ENCODE peak calls at places on chromosomes 1 and 21, in five cellular contexts. One of them, this sample, is unnamed.

GRCh38 chr1:21318714-21319159 is 28.5 kb upstream of the ECE1 start:
- DNase-seq in K562: no peak
- DNase-seq in tibial artery: peak
- DNase-seq in mesenchymal stem cell: peak
- DNase-seq in Peyer's patch: no peak
- DNase-seq in this sample: peak

GRCh38 chr1:114458208-114458777 is 52.7 kb downstream of the TRIM33 start:
- DNase-seq in Peyer's patch: no peak
- DNase-seq in K562: no peak
- DNase-seq in mesenchymal stem cell: peak
- DNase-seq in tibial artery: no peak
- DNase-seq in this sample: peak

GRCh38 chr21:18493420-18493819 is 89.8 kb upstream of the TMPRSS15 start:
- DNase-seq in mesenchymal stem cell: peak
- DNase-seq in tibial artery: no peak
- DNase-seq in Peyer's patch: no peak
- DNase-seq in K562: no peak
- DNase-seq in this sample: peak

GRCh38 chr1:211698161-211699026 is 23.0 kb upstream of the NEK2 start:
- DNase-seq in tibial artery: peak
- DNase-seq in Peyer's patch: peak
- DNase-seq in K562: peak
- DNase-seq in mesenchymal stem cell: peak
- DNase-seq in this sample: peak

GRCh38 chr1:183273300-183273699 is 87.2 kb downstream of the LAMC2 start:
- DNase-seq in Peyer's patch: no peak
- DNase-seq in mesenchymal stem cell: peak
- DNase-seq in tibial artery: no peak
- DNase-seq in K562: no peak
- DNase-seq in this sample: peak

GRCh38 chr1:117793396-117793795 is 136.0 kb downstream of the GDAP2 start:
- DNase-seq in Peyer's patch: no peak
- DNase-seq in mesenchymal stem cell: no peak
- DNase-seq in K562: no peak
- DNase-seq in tibial artery: no peak
- DNase-seq in this sample: no peak

GRCh38 chr1:78292361-78292760 is 198.4 kb upstream of the PTGFR start:
- DNase-seq in tibial artery: no peak
- DNase-seq in mesenchymal stem cell: peak
- DNase-seq in K562: no peak
- DNase-seq in Peyer's patch: no peak
- DNase-seq in this sample: peak

GRCh38 chr1:116356673-116357072 is 16.4 kb upstream of the ATP1A1 start:
- DNase-seq in Peyer's patch: no peak
- DNase-seq in mesenchymal stem cell: peak
- DNase-seq in tibial artery: no peak
- DNase-seq in K562: no peak
- DNase-seq in this sample: peak

GRCh38 chr1:94676686-94677085 is 135.1 kb upstream of the F3 start:
- DNase-seq in mesenchymal stem cell: no peak
- DNase-seq in K562: no peak
- DNase-seq in tibial artery: no peak
- DNase-seq in Peyer's patch: peak
- DNase-seq in this sample: no peak

GRCh38 chr1:21089711-21090110 is 87.0 kb downstream of the EIF4G3 start:
- DNase-seq in K562: no peak
- DNase-seq in Peyer's patch: no peak
- DNase-seq in tibial artery: no peak
- DNase-seq in mesenchymal stem cell: no peak
- DNase-seq in this sample: no peak

GRCh38 chr1:113675299-113675698 is 84.0 kb downstream of the PHTF1 start:
- DNase-seq in K562: no peak
- DNase-seq in Peyer's patch: no peak
- DNase-seq in mesenchymal stem cell: peak
- DNase-seq in tibial artery: no peak
- DNase-seq in this sample: no peak

GRCh38 chr1:232211149-232211548 is 418.8 kb downstream of the SIPA1L2 start:
- DNase-seq in Peyer's patch: no peak
- DNase-seq in K562: peak
- DNase-seq in mesenchymal stem cell: no peak
- DNase-seq in tibial artery: no peak
- DNase-seq in this sample: no peak

GRCh38 chr1:150560576-150560975 is 11.4 kb downstream of the ADAMTSL4 start:
- DNase-seq in tibial artery: peak
- DNase-seq in Peyer's patch: no peak
- DNase-seq in mesenchymal stem cell: no peak
- DNase-seq in K562: no peak
- DNase-seq in this sample: no peak

GRCh38 chr21:46459024-46459355 is 299 bp downstream of the DIP2A start:
- DNase-seq in Peyer's patch: no peak
- DNase-seq in mesenchymal stem cell: no peak
- DNase-seq in K562: no peak
- DNase-seq in tibial artery: no peak
- DNase-seq in this sample: no peak
- H3K27ac ChIP-seq in Peyer's patch: peak
- H3K27ac ChIP-seq in mesenchymal stem cell: no peak
- H3K27ac ChIP-seq in K562: peak
- H3K27ac ChIP-seq in tibial artery: peak
- H3K27ac ChIP-seq in this sample: peak

GRCh38 chr21:25636727-25637126 is 2.3 kb upstream of the JAM2 start:
- DNase-seq in K562: no peak
- DNase-seq in Peyer's patch: no peak
- DNase-seq in tibial artery: no peak
- DNase-seq in mesenchymal stem cell: no peak
- DNase-seq in this sample: peak

GRCh38 chr21:25637846-25638245 is 1.2 kb upstream of the JAM2 start:
- DNase-seq in Peyer's patch: no peak
- DNase-seq in K562: no peak
- DNase-seq in tibial artery: no peak
- DNase-seq in mesenchymal stem cell: no peak
- DNase-seq in this sample: no peak

GRCh38 chr21:25639167-25639921 is at the start of gene JAM2:
- DNase-seq in Peyer's patch: peak
- DNase-seq in mesenchymal stem cell: peak
- DNase-seq in K562: peak
- DNase-seq in tibial artery: peak
- DNase-seq in this sample: peak

GRCh38 chr21:25639922-25640670 is 1.0 kb downstream of the JAM2 start:
- DNase-seq in mesenchymal stem cell: peak
- DNase-seq in Peyer's patch: no peak
- DNase-seq in K562: no peak
- DNase-seq in tibial artery: no peak
- DNase-seq in this sample: no peak

DNA sequence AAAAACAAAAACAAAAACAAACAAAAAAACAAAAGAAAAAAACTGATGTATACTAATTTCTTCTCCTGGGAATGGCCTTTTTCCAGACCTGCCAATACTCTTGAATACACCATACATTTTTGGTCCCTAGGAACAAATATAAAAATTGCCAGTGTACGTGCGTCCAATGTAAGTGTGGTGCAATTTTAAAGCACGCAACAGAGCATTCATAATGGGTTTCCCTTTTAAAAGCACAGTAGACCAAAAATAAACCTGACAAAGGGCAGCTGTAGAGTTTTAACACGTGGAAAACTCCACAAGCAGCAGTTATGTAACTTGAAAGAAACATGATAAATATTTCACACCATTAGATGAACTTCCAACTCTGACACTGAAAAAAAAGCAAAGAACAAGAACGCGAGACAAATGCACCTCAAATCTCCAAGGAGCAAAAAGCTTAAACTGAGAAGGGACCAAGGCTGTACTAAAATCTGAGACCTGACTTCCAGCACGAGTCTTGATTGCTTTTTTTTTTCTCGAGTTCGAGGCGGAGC is 358 bp upstream of the JAM2 start:
- DNase-seq in mesenchymal stem cell: peak
- DNase-seq in K562: no peak
- DNase-seq in Peyer's patch: no peak
- DNase-seq in tibial artery: no peak
- DNase-seq in this sample: peak
- H3K27ac ChIP-seq in mesenchymal stem cell: no peak
- H3K27ac ChIP-seq in K562: no peak
- H3K27ac ChIP-seq in Peyer's patch: peak
- H3K27ac ChIP-seq in tibial artery: no peak
- H3K27ac ChIP-seq in this sample: no peak

DNA sequence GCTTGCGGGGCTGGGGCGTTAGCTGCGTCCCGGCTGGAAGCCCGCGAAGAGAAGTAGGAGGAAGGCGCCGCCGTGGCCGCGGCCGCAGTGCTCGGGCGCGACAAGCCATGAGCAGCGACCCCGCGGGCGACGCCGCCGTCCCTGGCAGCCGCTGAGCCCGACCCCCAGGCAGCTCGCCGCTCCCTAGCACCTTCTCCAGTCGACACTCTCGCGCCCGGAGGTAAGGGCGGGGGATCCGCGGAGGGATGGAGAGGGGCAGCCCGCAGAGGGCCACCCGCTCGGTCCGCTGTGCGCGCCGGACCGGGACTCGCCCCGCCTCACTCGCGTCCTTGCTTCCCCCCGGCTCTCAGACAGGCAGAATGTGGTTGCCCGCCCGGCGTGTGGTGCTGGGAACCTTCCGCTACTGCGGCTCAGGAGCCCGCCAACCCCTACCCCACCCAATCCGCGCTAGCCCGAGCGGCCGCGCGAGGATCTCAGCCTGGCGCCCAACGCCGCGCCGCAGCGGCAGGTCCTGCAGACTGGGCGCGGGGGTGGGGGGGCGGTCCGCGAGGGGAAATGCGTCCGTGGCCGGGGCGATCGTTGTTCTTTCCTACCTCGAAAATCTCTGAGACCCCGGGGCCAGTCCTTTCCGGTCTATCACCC is at the start of gene LRRC8C:
- DNase-seq in mesenchymal stem cell: peak
- DNase-seq in K562: peak
- DNase-seq in tibial artery: peak
- DNase-seq in Peyer's patch: peak
- DNase-seq in this sample: peak
- H3K27ac ChIP-seq in mesenchymal stem cell: no peak
- H3K27ac ChIP-seq in K562: peak
- H3K27ac ChIP-seq in tibial artery: peak
- H3K27ac ChIP-seq in Peyer's patch: peak
- H3K27ac ChIP-seq in this sample: peak

GRCh38 chr1:222090103-222090502 is 348.2 kb upstream of the DUSP10 start:
- DNase-seq in mesenchymal stem cell: no peak
- DNase-seq in tibial artery: no peak
- DNase-seq in Peyer's patch: no peak
- DNase-seq in K562: no peak
- DNase-seq in this sample: no peak
- H3K27ac ChIP-seq in mesenchymal stem cell: no peak
- H3K27ac ChIP-seq in tibial artery: no peak
- H3K27ac ChIP-seq in Peyer's patch: no peak
- H3K27ac ChIP-seq in K562: no peak
- H3K27ac ChIP-seq in this sample: no peak

This sample was measured in fibroblast of lung.